ENCODE peak calls at places on chromosomes 3 and 15, in five cellular contexts. T is lower leg skin, E is WTC11, O is GM06990, P is suprapubic skin. S is an unnamed sample.

GRCh38 chr15:46309914-46310313 is 675.1 kb downstream of the SQOR start:
- DNase-seq in T (no peak), P (no peak), O (no peak), E (peak; percentile 17), S (no peak)

GRCh38 chr15:42129364-42129763 is 27.1 kb downstream of the PLA2G4F start:
- DNase-seq in T (no peak), P (no peak), O (no peak), E (no peak), S (no peak)

GRCh38 chr15:50939911-50940310 is 31.4 kb downstream of the AP4E1 start:
- DNase-seq in T (no peak), O (no peak), P (no peak), E (no peak), S (no peak)

GRCh38 chr3:5645311-5646029 is 458.0 kb downstream of the EDEM1 start:
- DNase-seq in T (no peak), P (no peak), O (no peak), E (no peak), S (no peak)

GRCh38 chr15:75107905-75108838 is 84.8 kb downstream of the PPCDC start:
- DNase-seq in E (no peak), T (peak; percentile 24), O (peak; percentile 76), P (no peak), S (no peak)

GRCh38 chr3:157127268-157127667 is 32.7 kb downstream of the CCNL1 start:
- DNase-seq in P (no peak), T (no peak), O (no peak), E (no peak), S (no peak)

GRCh38 chr3:161689699-161690098 is 193.1 kb downstream of the OTOL1 start:
- DNase-seq in T (no peak), P (no peak), E (no peak), O (no peak), S (no peak)

GRCh38 chr15:44137750-44138149 is 57.3 kb downstream of the FRMD5 start:
- DNase-seq in E (no peak), O (no peak), T (no peak), P (no peak), S (no peak)

GRCh38 chr15:99135194-99135593 is 30.3 kb downstream of the SYNM start:
- DNase-seq in O (no peak), T (no peak), P (no peak), E (no peak), S (no peak)

GRCh38 chr3:47743855-47744254 is 37.8 kb downstream of the SMARCC1 start:
- DNase-seq in O (no peak), T (no peak), E (no peak), P (no peak), S (no peak)

GRCh38 chr15:31257286-31257685 is 69.3 kb upstream of the KLF13 start:
- DNase-seq in O (no peak), E (no peak), T (no peak), P (no peak), S (no peak)

GRCh38 chr3:126149960-126150515 is 30.3 kb downstream of the ALDH1L1 start:
- DNase-seq in O (no peak), P (no peak), T (no peak), E (no peak), S (peak; percentile 29)

GRCh38 chr3:171116802-171117395 is 90.4 kb upstream of the SLC2A2 start:
- DNase-seq in O (no peak), P (no peak), T (no peak), E (no peak), S (no peak)

GRCh38 chr3:127373701-127374625 is 86.1 kb upstream of the PRR20G start:
- DNase-seq in E (peak; percentile 79), P (no peak), T (no peak), O (no peak), S (no peak)

GRCh38 chr3:32176989-32177701 is 61.3 kb upstream of the CMTM8 start:
- DNase-seq in P (no peak), T (peak; percentile 34), E (peak; percentile 51), O (no peak), S (no peak)

GRCh38 chr3:183817111-183817510 is 8.3 kb downstream of the MAP6D1 start:
- DNase-seq in P (no peak), T (no peak), O (no peak), E (no peak), S (no peak)

GRCh38 chr15:67825880-67826716 is 789 bp downstream of the SKOR1 start:
- DNase-seq in T (no peak), P (no peak), O (no peak), E (peak; percentile 52), S (no peak)

GRCh38 chr15:63135804-63136203 is 14.1 kb downstream of the LACTB start:
- DNase-seq in T (no peak), P (no peak), O (no peak), E (no peak), S (no peak)

GRCh38 chr15:37102315-37103021 is 2.1 kb upstream of the MEIS2 start:
- DNase-seq in E (peak; percentile 52), P (no peak), T (no peak), O (no peak), S (no peak)

GRCh38 chr3:8223766-8224165 is 277.9 kb upstream of the LMCD1 start:
- DNase-seq in E (no peak), P (no peak), O (no peak), T (no peak), S (no peak)

GRCh38 chr3:184562875-184563568 is 1.4 kb downstream of the EPHB3 start:
- DNase-seq in T (no peak), P (no peak), O (no peak), E (no peak), S (no peak)

GRCh38 chr3:58576716-58577115 is 475 bp downstream of the FAM107A start:
- DNase-seq in T (no peak), O (no peak), E (no peak), P (no peak), S (no peak)

GRCh38 chr3:58575986-58576652 is 1.1 kb downstream of the FAM107A start:
- DNase-seq in O (no peak), P (no peak), T (no peak), E (no peak), S (no peak)

GRCh38 chr3:58578873-58579272 is 1.7 kb upstream of the FAM107A start:
- DNase-seq in T (no peak), O (no peak), P (no peak), E (no peak), S (no peak)

GRCh38 chr3:58574682-58575081 is 2.5 kb downstream of the FAM107A start:
- DNase-seq in E (no peak), T (no peak), O (no peak), P (no peak), S (no peak)

GRCh38 chr3:58577269-58577821 is at the start of gene FAM107A:
- DNase-seq in T (peak; percentile 57), O (no peak), P (peak; percentile 83), E (peak; percentile 58), S (no peak)
- TF ChIP-seq CTCF in T (no peak), O (no peak), P (no peak), E (no peak), S (no peak)

GRCh38 chr3:4314688-4315087 is 11.5 kb downstream of the SETMAR start:
- DNase-seq in P (no peak), O (no peak), T (no peak), E (no peak), S (no peak)
- TF ChIP-seq CTCF in P (no peak), O (peak; percentile 34), T (no peak), E (no peak), S (peak; percentile 63)

DNA sequence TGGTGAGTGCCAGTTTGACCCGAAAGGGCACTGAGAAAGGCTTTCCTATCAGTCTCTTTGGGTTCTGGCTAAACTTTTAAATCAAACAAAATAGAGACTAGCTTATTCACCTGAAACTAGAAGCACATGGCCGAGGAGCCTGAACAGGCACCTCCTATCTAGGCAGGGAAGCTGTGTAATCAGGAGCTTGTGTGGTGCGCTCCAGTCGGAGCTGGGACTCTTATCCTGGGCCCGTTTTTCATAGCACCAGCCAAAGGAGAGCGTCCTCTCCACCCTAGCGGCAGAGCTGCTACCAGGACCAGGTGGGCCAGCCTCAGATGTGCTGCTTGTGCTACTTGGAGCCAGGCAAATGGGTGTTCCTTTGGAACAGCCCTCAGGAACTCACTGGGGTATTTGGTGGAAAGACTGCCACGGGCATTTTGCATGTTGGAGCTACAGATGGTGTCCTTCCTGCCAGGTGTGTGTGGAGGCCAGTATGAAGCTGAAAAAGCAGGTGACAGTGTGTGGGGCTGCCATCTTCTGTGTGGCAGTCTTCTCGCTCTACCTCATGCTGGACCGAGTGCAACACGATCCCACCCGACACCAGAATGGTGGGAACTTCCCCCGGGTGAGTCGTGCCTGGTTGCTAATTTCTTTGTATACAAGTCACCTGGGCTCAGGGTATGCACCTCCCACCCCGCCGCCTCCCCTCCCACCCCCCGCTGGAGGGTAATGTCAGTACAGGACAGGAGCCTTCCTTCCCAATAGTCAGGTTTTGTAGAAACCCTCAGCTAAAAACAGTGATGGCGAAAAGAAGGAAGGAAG is 833 bp downstream of the MAN2A2 start:
- DNase-seq in T (no peak), E (peak; percentile 58), O (no peak), P (no peak), S (no peak)
- TF ChIP-seq CTCF in T (no peak), E (no peak), O (no peak), P (no peak), S (peak; percentile 45)

DNA sequence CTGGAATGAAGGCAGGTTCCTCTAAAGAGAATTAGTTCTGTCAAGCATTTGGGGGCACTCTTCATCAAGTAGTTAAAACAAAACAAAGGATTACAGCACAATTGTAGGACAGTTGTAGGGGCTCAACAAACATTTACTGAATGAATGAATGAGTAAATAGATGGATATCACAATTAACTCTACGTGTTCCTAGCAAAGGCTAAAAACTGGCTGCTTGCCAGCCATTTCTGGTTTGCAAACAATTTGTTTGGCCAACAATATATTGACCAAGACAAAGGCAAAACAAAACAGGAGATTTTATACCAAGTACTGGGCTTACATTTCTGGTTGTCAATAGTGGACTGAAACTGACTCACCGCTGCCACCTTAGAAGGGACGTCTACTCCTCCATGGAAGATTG is 116.8 kb downstream of the ZNF280D start:
- DNase-seq in P (no peak), E (no peak), T (no peak), O (no peak), S (no peak)
- TF ChIP-seq CTCF in P (no peak), E (no peak), T (no peak), O (no peak), S (no peak)

GRCh38 chr15:64703632-64703959 is 71.8 kb downstream of the RBPMS2 start:
- DNase-seq in E (no peak), O (no peak), T (no peak), P (no peak), S (no peak)

GRCh38 chr15:64701482-64701881 is 73.9 kb downstream of the RBPMS2 start:
- DNase-seq in T (no peak), E (no peak), O (no peak), P (no peak), S (no peak)

GRCh38 chr15:64702816-64703631 is 72.4 kb downstream of the RBPMS2 start:
- DNase-seq in T (peak; percentile 94), P (peak; percentile 98), E (peak; percentile 99), O (peak; percentile 92), S (peak; percentile 99)

GRCh38 chr15:64706011-64706911 is 69.1 kb downstream of the RBPMS2 start:
- DNase-seq in O (no peak), T (no peak), P (no peak), E (no peak), S (no peak)

DNA sequence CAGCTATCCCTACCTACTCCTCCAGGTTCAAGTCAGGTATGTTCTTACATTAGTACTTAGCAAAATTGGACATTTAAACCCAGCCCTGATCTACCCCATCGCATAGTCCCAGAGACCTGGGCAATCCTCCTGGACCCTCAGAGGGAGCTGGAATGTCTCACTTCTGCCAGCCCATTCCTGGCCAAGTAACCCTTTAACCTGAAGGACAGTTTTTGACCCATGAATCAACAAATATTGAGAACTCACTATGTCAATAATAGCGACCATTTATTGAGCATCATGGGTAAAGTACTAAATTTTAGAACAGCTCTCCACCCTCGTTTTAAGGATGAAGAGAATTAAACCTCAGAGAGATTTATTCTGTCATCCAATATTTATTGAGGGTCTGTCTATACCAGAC is 70.4 kb downstream of the RBPMS2 start:
- DNase-seq in P (no peak), O (no peak), T (no peak), E (no peak), S (no peak)
- TF ChIP-seq CTCF in P (no peak), O (no peak), T (no peak), E (no peak), S (no peak)